ENCODE peak calls at places on chromosome 2, in ten cellular contexts. Y, A, I, B, G, J, N, Z, R and H are unnamed samples.

GRCh38 chr2:129253461-129253812 is 726.0 kb upstream of the RAB6C start:
- DNase-seq in Y (no peak), A (peak), I (peak), B (no peak), G (no peak), J (no peak), N (no peak), Z (no peak), R (peak), H (no peak)

GRCh38 chr2:219778189-219778588 is 150.8 kb downstream of the SLC4A3 start:
- DNase-seq in Y (no peak), A (no peak), I (no peak), B (no peak), G (no peak), J (no peak), N (no peak), Z (no peak), R (no peak), H (no peak)

GRCh38 chr2:180670302-180671003 is 310.0 kb upstream of the UBE2E3 start:
- DNase-seq in Y (no peak), A (no peak), I (no peak), B (no peak), G (no peak), J (no peak), N (no peak), Z (no peak), R (no peak), H (no peak)

GRCh38 chr2:6074303-6074702 is 382.1 kb downstream of the SOX11 start:
- DNase-seq in Y (no peak), A (no peak), I (no peak), B (no peak), G (no peak), J (peak), N (no peak), Z (no peak), R (no peak), H (no peak)

GRCh38 chr2:207167129-207167923 is 1.6 kb upstream of the KLF7 start:
- DNase-seq in Y (peak), A (peak), I (no peak), B (peak), G (no peak), J (peak), N (no peak), Z (peak), R (peak), H (no peak)

GRCh38 chr2:127187081-127187775 is 32.9 kb downstream of the CYP27C1 start:
- DNase-seq in Y (no peak), A (no peak), I (no peak), B (no peak), G (no peak), J (no peak), N (no peak), Z (no peak), R (no peak), H (no peak)

GRCh38 chr2:189142893-189143759 is 36.4 kb downstream of the COL5A2 start:
- DNase-seq in Y (peak), A (peak), I (peak), B (peak), G (peak), J (peak), N (no peak), Z (no peak), R (peak), H (no peak)

GRCh38 chr2:105321875-105322646 is 7.5 kb downstream of the TGFBRAP1 start:
- DNase-seq in Y (no peak), A (no peak), I (no peak), B (no peak), G (no peak), J (peak), N (no peak), Z (peak), R (no peak), H (no peak)

GRCh38 chr2:2866459-2866858 is 511.2 kb downstream of the EIPR1 start:
- DNase-seq in Y (no peak), A (no peak), I (no peak), B (no peak), G (no peak), J (no peak), N (no peak), Z (no peak), R (no peak), H (no peak)

GRCh38 chr2:29393676-29394075 is 278.5 kb downstream of the CLIP4 start:
- DNase-seq in Y (no peak), A (no peak), I (peak), B (no peak), G (no peak), J (no peak), N (no peak), Z (no peak), R (no peak), H (no peak)

GRCh38 chr2:48414980-48415764 is 114.8 kb upstream of the STON1 start:
- DNase-seq in Y (peak), A (no peak), I (no peak), B (peak), G (no peak), J (no peak), N (no peak), Z (peak), R (no peak), H (no peak)

GRCh38 chr2:19632327-19633040 is 269.3 kb downstream of the TTC32 start:
- DNase-seq in Y (peak), A (no peak), I (no peak), B (peak), G (no peak), J (no peak), N (no peak), Z (no peak), R (no peak), H (no peak)

GRCh38 chr2:1708476-1709334 is 35.6 kb downstream of the PXDN start:
- DNase-seq in Y (no peak), A (no peak), I (no peak), B (no peak), G (no peak), J (peak), N (no peak), Z (peak), R (no peak), H (no peak)

GRCh38 chr2:207252979-207253640 is 87.4 kb upstream of the KLF7 start:
- DNase-seq in Y (no peak), A (no peak), I (peak), B (no peak), G (no peak), J (peak), N (no peak), Z (no peak), R (no peak), H (no peak)

GRCh38 chr2:29703336-29703735 is 218.1 kb downstream of the ALK start:
- DNase-seq in Y (no peak), A (no peak), I (peak), B (no peak), G (no peak), J (no peak), N (no peak), Z (no peak), R (no peak), H (no peak)

GRCh38 chr2:43657241-43657640 is 19.0 kb downstream of the C1GALT1C1L start:
- DNase-seq in Y (no peak), A (no peak), I (no peak), B (no peak), G (no peak), J (no peak), N (no peak), Z (no peak), R (no peak), H (no peak)

GRCh38 chr2:64869126-64869525 is 120.1 kb upstream of the SLC1A4 start:
- DNase-seq in Y (no peak), A (no peak), I (no peak), B (no peak), G (no peak), J (no peak), N (no peak), Z (no peak), R (no peak), H (no peak)

GRCh38 chr2:231604685-231605606 is 12.3 kb downstream of the TEX44 start:
- DNase-seq in Y (peak), A (peak), I (peak), B (peak), G (peak), J (peak), N (peak), Z (peak), R (peak), H (peak)
- TF ChIP-seq CTCF in Y (no peak), A (peak), I (no peak), B (no peak), G (no peak), J (no peak), N (no peak), Z (peak), R (no peak), H (peak)

GRCh38 chr2:195498176-195498575 is 158.8 kb upstream of the SLC39A10 start:
- DNase-seq in Y (no peak), A (no peak), I (peak), B (peak), G (peak), J (peak), N (no peak), Z (no peak), R (peak), H (no peak)
- TF ChIP-seq CTCF in Y (peak), A (peak), I (peak), B (peak), G (peak), J (peak), N (peak), Z (peak), R (peak), H (peak)

GRCh38 chr2:55620123-55620779 is 2.8 kb upstream of the PPP4R3B start:
- DNase-seq in Y (no peak), A (no peak), I (peak), B (no peak), G (no peak), J (peak), N (no peak), Z (no peak), R (no peak), H (no peak)
- TF ChIP-seq CTCF in Y (no peak), A (peak), I (peak), B (peak), G (peak), J (peak), N (peak), Z (peak), R (peak), H (peak)

DNA sequence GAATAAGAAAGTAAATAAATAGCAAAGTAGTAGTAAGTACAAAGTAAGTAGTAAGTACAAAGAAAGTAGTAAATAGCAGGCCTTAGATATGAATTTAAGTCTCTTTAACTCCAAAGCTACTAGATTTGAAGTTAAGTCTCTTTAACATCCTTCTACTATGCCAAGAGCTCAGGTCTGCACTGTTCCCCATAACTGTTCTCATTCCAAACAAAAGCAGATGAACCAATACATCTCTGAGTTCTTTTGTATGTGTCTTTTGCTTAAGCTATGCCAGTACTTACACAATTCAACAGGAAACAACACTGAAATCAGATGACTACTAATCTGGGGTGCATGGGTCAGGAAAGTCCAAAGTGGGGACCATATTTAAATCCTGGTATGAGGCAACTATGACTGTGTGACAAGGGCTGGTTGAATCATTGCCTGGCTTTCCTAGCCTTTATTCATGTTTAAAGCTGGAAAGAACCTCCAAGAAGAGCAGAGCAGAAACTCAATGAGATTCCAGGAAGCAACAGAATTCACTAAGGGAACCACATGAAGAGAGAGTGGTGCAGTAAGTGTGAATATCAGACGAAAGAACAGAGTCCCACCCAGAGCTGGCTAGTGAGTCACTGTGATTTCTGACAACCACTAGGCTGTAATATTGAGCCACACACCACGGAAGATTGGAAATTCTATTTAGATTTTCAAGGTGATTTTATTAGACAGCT is 51.0 kb upstream of the CYP26B1 start:
- DNase-seq in Y (peak), A (no peak), I (peak), B (peak), G (no peak), J (peak), N (no peak), Z (peak), R (no peak), H (no peak)
- TF ChIP-seq CTCF in Y (peak), A (no peak), I (peak), B (peak), G (no peak), J (peak), N (no peak), Z (peak), R (no peak), H (no peak)

GRCh38 chr2:151947524-151948165 is 119.4 kb upstream of the ARL5A start:
- DNase-seq in Y (no peak), A (no peak), I (no peak), B (no peak), G (no peak), J (no peak), N (no peak), Z (peak), R (peak), H (no peak)

GRCh38 chr2:151952691-151953456 is 124.7 kb upstream of the ARL5A start:
- DNase-seq in Y (no peak), A (no peak), I (no peak), B (no peak), G (no peak), J (no peak), N (no peak), Z (no peak), R (no peak), H (no peak)

GRCh38 chr2:151959203-151959602 is 131.0 kb upstream of the ARL5A start:
- DNase-seq in Y (no peak), A (no peak), I (no peak), B (no peak), G (no peak), J (no peak), N (no peak), Z (no peak), R (no peak), H (no peak)

GRCh38 chr2:151953467-151953866 is 125.2 kb upstream of the ARL5A start:
- DNase-seq in Y (no peak), A (no peak), I (no peak), B (no peak), G (no peak), J (no peak), N (no peak), Z (no peak), R (no peak), H (no peak)
- TF ChIP-seq CTCF in Y (no peak), A (no peak), I (no peak), B (no peak), G (no peak), J (no peak), N (no peak), Z (no peak), R (no peak), H (no peak)

GRCh38 chr2:190635781-190636180 is 13.1 kb upstream of the NAB1 start:
- DNase-seq in Y (no peak), A (no peak), I (no peak), B (no peak), G (no peak), J (no peak), N (no peak), Z (no peak), R (no peak), H (no peak)
- TF ChIP-seq CTCF in Y (no peak), A (no peak), I (peak), B (no peak), G (no peak), J (no peak), N (no peak), Z (peak), R (no peak), H (no peak)

DNA sequence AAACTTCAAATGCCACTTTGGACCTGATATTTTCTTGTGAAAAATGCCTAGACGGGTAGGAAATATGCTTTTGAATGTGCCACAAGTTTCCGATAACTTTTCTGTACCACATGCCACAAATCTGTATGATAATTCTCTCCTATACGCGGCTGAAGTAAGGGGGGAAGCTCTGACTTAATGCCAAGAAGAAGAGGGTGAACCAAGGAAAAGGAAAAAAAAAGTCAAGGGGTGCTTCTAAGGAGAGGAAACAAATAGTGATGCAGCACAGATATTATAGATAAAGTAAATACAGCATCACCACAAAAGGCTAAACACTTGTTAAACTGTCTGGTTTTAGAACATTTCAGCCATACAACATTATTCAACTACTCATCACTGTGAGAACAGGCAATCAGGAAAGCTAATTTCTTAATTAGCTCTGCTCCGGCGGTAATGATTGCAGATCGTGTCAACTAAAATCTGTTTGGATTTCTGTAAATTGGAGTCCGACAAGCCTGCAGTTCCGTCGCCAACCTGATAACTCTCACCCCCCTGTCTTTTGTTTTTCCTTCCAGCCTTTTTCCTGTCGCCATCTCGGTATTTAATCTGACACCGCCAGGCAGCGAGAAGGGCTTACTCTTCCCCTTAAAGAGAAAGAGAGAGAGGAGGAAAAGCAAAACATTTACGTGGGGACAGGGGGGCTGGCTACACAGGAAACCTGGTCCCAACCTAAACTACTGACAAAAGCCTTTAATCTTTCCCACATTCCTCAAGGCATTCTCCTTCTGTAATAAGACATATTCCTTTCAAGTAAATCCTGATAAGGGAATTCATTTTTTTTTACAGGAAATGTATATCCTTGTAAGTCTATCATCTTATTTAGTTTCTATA is 67.5 kb downstream of the ZEB2 start:
- DNase-seq in Y (no peak), A (no peak), I (peak), B (peak), G (no peak), J (peak), N (no peak), Z (peak), R (no peak), H (no peak)
- TF ChIP-seq CTCF in Y (peak), A (no peak), I (peak), B (peak), G (no peak), J (peak), N (peak), Z (peak), R (no peak), H (no peak)